ENCODE peak calls at places on chromosomes 6 and 20, in nine cellular contexts. D is left ventricle myocardium inferior, F is upper lobe of left lung, U is prostate gland, O is K562, C is heart left ventricle, Q is fibroblast of lung, A is ascending aorta, N is PC-3. K is an unnamed sample. For H3K27me3, the result is how much of the 10 kb centered on the place peaks cover.

GRCh38 chr6:156933201-156934053 is 156.2 kb downstream of the ARID1B start:
- DNase-seq in D (no peak), F (peak), U (peak), O (no peak), C (no peak), Q (no peak), A (no peak), N (no peak), K (no peak)

GRCh38 chr6:684831-685636 is 7.9 kb downstream of the EXOC2 start:
- DNase-seq in D (no peak), F (no peak), U (no peak), O (no peak), C (no peak), Q (peak), A (no peak), N (no peak), K (peak)

GRCh38 chr6:102641426-102641825 is 1247.9 kb downstream of the GRIK2 start:
- DNase-seq in D (no peak), F (no peak), U (no peak), O (no peak), C (no peak), Q (no peak), A (no peak), N (no peak), K (no peak)

GRCh38 chr6:168533428-168533827 is 92.4 kb downstream of the SMOC2 start:
- DNase-seq in D (no peak), F (peak), U (no peak), O (no peak), C (peak), Q (no peak), A (no peak), N (no peak), K (no peak)

GRCh38 chr20:46520976-46521579 is 7.7 kb upstream of the ZNF334 start:
- DNase-seq in D (no peak), F (peak), U (peak), O (peak), C (peak), Q (peak), A (no peak), N (peak), K (no peak)

GRCh38 chr6:116011520-116011919 is 49.2 kb downstream of the FRK start:
- DNase-seq in D (no peak), F (no peak), U (no peak), O (no peak), C (no peak), Q (no peak), A (no peak), N (peak), K (peak)

GRCh38 chr6:11900662-11901598 is 111.2 kb upstream of the HIVEP1 start:
- DNase-seq in D (no peak), F (no peak), U (no peak), O (no peak), C (no peak), Q (no peak), A (no peak), N (no peak), K (no peak)

GRCh38 chr6:108294787-108295625 is at the start of gene AFG1L:
- DNase-seq in D (peak), F (peak), U (peak), O (peak), C (peak), Q (peak), A (peak), N (peak), K (peak)

DNA sequence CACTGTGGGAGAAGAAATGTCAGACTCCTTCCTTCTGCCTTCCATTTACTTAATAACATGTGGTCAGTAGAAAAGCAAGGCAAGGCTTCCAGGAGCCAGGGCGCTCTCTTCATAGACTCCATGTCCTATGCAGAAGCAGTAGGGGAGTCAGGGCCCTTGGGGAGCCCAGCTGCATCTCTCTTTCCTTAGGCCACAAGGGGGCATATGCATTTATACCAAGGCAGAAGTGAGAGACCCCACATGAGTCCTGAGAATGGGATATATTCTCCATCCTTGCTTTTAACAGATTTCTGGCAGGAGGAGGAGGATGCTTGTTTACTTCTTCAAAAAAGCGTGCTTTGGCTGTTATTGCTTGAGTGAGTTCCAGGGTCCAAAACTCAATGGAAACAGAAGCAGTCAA is 198.5 kb downstream of the HIVEP2 start:
- DNase-seq in D (no peak), F (no peak), U (no peak), O (peak), C (no peak), Q (peak), A (no peak), N (peak), K (no peak)
- TF ChIP-seq CTCF in D (peak), F (peak), U (no peak), O (peak), C (peak), Q (peak), A (no peak), N (peak), K (peak)

DNA sequence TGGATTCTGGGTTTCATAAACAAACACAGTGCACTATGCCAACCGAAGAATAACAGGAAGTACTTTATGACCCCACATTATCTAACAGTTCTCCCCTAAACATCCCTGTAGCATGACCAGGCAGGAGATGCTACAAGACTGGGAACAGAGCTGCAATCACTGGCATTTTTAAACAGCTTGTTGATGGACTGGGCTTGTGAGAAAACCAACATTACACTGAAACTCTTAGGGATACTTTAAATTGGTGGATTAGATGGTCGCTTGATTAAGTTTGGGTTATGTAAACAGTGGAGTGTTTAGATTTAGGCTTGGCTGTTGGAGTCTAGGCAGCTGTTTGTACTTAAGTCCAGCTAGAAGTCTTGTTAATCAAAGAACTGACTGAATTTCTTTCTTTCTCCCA is 234.2 kb upstream of the BMP2 start:
- DNase-seq in D (no peak), F (no peak), U (no peak), O (no peak), C (no peak), Q (peak), A (no peak), N (no peak), K (peak)
- H3K4me3 ChIP-seq in D (peak), F (no peak), U (no peak), O (no peak), C (no peak), Q (peak), A (no peak), N (peak), K (no peak)

GRCh38 chr6:36283608-36284007 is 13.7 kb downstream of the PNPLA1 start:
- DNase-seq in D (no peak), F (no peak), U (no peak), O (no peak), C (no peak), Q (no peak), A (no peak), N (no peak), K (no peak)

GRCh38 chr6:36285797-36286196 is 15.9 kb downstream of the PNPLA1 start:
- DNase-seq in D (no peak), F (no peak), U (no peak), O (no peak), C (no peak), Q (no peak), A (no peak), N (no peak), K (no peak)

GRCh38 chr6:36286858-36287257 is 17.0 kb downstream of the PNPLA1 start:
- DNase-seq in D (no peak), F (no peak), U (no peak), O (no peak), C (no peak), Q (no peak), A (no peak), N (no peak), K (no peak)

GRCh38 chr6:36284359-36284758 is 14.5 kb downstream of the PNPLA1 start:
- DNase-seq in D (no peak), F (no peak), U (no peak), O (no peak), C (no peak), Q (no peak), A (no peak), N (no peak), K (no peak)

DNA sequence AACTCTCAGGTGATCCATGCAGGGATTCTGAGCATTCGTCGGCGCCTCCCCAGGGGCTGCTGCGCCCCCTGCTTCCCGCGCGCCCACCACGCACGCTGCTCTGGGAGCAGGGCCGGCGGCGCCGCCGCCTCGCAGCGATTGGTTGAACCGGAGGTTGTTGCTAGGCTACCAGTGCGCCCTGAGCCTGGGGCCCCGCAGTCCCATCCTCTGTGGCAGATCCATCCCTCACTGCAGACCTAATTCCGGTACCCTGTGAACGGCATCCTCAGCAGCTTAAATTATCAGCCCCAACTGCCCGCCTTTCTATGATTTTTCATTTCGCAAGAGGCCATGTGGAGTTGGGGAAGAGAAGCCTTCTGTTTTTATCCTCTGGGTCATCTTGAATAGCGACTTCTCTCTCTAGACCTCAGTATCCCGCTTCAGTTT is 15.3 kb downstream of the PNPLA1 start:
- DNase-seq in D (no peak), F (no peak), U (no peak), O (peak), C (no peak), Q (no peak), A (no peak), N (no peak), K (no peak)
- H3K27me3 ChIP-seq in D (half or more), F (under half), U (under half), O (under half), C (under half), Q (under half), A (under half), N (under half), K (under half)

DNA sequence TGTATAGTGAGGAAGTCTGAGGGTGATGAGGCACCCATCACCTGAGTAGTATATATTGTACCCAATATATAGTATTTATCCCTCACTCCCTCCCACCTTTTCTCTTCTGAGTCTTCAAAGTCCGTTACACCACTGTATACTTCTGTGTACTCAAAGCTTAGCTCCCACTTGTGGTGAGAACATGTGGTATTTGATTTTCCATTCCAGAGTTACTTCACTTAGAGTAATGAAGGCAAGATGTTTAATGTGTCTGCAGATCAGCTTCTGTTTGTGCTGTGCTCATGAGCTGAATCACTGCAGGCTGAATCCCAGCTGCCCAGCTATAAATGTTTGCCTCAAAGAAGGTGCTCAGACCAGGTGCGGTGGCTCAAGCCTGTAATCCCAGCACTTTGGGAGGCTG is 139.3 kb upstream of the FOXA2 start:
- DNase-seq in D (no peak), F (no peak), U (no peak), O (no peak), C (no peak), Q (no peak), A (no peak), N (peak), K (no peak)
- TF ChIP-seq CTCF in D (no peak), F (no peak), U (no peak), O (no peak), C (no peak), Q (no peak), A (no peak), N (peak), K (no peak)

DNA sequence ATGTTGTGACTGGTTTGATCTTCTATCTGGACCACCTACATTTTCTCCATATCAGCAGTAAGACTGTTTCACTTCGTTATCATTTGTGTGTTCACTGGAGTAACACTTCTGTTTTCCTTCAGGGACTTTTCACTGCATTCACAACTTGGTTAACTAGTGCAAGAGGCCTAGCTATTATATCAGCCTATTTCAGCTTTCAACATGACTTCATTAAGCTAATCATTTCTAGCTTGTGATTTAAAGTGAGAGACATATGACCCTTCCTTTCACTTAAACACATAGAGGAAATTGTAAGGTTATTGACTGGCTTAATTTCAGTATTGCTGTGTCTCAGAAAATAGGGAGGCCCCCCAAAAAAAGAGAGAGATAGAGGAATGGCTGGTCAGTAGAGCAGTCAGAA is 622.8 kb upstream of the NRSN1 start:
- DNase-seq in D (no peak), F (no peak), U (no peak), O (no peak), C (no peak), Q (no peak), A (no peak), N (no peak), K (no peak)
- H3K4me3 ChIP-seq in D (no peak), F (no peak), U (no peak), O (no peak), C (no peak), Q (no peak), A (no peak), N (no peak), K (no peak)

GRCh38 chr6:23114812-23115504 is 545.6 kb downstream of the HDGFL1 start:
- DNase-seq in D (no peak), F (no peak), U (no peak), O (no peak), C (no peak), Q (no peak), A (no peak), N (no peak), K (no peak)
- H3K27me3 ChIP-seq in D (under half), F (under half), U (under half), O (under half), C (under half), Q (under half), A (under half), N (under half), K (under half)

GRCh38 chr20:13262302-13262650 is 41.2 kb downstream of the ISM1 start:
- DNase-seq in D (no peak), F (no peak), U (no peak), O (no peak), C (no peak), Q (no peak), A (no peak), N (no peak), K (no peak)
- TF ChIP-seq CTCF in D (no peak), F (no peak), U (no peak), O (no peak), C (no peak), Q (no peak), A (no peak), N (peak), K (no peak)

DNA sequence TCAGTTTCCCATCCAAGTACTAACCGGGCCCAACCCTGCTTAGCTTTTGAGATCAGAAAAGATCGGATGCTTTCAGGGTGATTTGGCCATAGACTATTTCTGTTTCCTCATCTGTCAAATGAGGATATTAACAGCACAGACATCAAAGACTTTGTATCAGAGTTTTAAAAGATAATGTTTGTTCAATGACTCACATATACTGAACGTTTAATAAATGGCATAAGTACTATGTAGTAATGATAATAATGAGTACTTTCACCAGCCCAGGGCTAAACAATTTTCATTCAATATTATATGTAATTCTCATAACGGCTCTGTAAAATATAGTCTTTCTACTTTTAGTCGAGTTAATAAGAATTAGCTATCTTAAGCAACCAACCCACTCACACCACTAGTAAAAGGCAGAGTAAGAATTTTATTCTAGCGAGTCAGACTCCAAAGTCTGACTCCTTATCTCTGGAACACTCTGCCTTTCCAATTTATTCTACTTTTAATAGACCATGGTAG is 216.5 kb downstream of the ARHGAP18 start:
- DNase-seq in D (no peak), F (no peak), U (no peak), O (no peak), C (no peak), Q (peak), A (no peak), N (peak), K (no peak)
- H3K4me3 ChIP-seq in D (no peak), F (no peak), U (no peak), O (no peak), C (no peak), Q (no peak), A (no peak), N (no peak), K (no peak)